ENCODE peak calls at places on chromosomes 13 and 19, in ten cellular contexts. H is nephron progenitor cell, Y is RWPE1, D is Caco-2, J is cardiac muscle cell, V is choroid plexus epithelial cell, U is kidney epithelial cell, B is Calu3, E is upper lobe of right lung, I is mucosa of descending colon. R is an unnamed sample.

GRCh38 chr19:1366899-1367870 is 16.5 kb upstream of the NDUFS7 start:
- DNase-seq in Y (no peak), B (no peak), E (no peak), D (no peak), J (no peak), I (no peak), U (no peak), V (no peak), H (no peak), R (no peak)

GRCh38 chr13:83753912-83754624 is 128.2 kb downstream of the SLITRK1 start:
- DNase-seq in Y (no peak), E (no peak), I (no peak), D (no peak), V (peak; percentile 22), J (no peak), U (no peak), B (no peak), H (no peak), R (no peak)

GRCh38 chr13:107886118-107886517 is 329.2 kb downstream of the LIG4 start:
- DNase-seq in D (no peak), I (no peak), U (no peak), Y (no peak), B (no peak), H (no peak), V (no peak), J (no peak), E (no peak), R (no peak)

GRCh38 chr13:32314968-32315254 is 252 bp downstream of the ZAR1L start:
- DNase-seq in V (peak; percentile 81), D (peak; percentile 68), J (peak; percentile 19), Y (peak; percentile 24), B (no peak), H (no peak), E (no peak), U (no peak), I (no peak), R (no peak)

GRCh38 chr19:55197531-55197930 is 11.8 kb downstream of the PTPRH start:
- DNase-seq in Y (no peak), D (no peak), U (no peak), I (no peak), J (no peak), V (peak; percentile 46), E (no peak), B (no peak), H (no peak), R (no peak)

GRCh38 chr19:1132625-1133383 is 29.0 kb downstream of the GPX4 start:
- DNase-seq in D (no peak), H (no peak), B (no peak), V (no peak), J (no peak), Y (no peak), E (no peak), I (peak; percentile 56), U (no peak), R (no peak)

GRCh38 chr19:52778811-52779210 is 7.8 kb downstream of the ZNF600 start:
- DNase-seq in B (no peak), J (no peak), V (peak; percentile 22), I (no peak), Y (no peak), E (no peak), D (no peak), H (no peak), U (no peak), R (no peak)

GRCh38 chr13:49098198-49098597 is 121.9 kb upstream of the MLNR start:
- DNase-seq in J (no peak), Y (peak; percentile 61), I (no peak), E (no peak), D (no peak), H (no peak), V (peak; percentile 95), B (peak; percentile 37), U (peak; percentile 63), R (no peak)

GRCh38 chr13:39051157-39051556 is 12.9 kb downstream of the NHLRC3 start:
- DNase-seq in B (no peak), E (no peak), D (no peak), H (no peak), U (peak; percentile 9), J (peak; percentile 64), Y (peak; percentile 12), I (no peak), V (peak; percentile 73), R (no peak)

GRCh38 chr13:58953638-58954037 is 1210.1 kb downstream of the DIAPH3 start:
- DNase-seq in V (peak; percentile 26), Y (no peak), B (no peak), J (no peak), D (no peak), I (no peak), H (no peak), E (no peak), U (no peak), R (no peak)

GRCh38 chr13:29756506-29756905 is 93.9 kb downstream of the UBL3 start:
- DNase-seq in D (no peak), V (peak; percentile 47), B (no peak), Y (no peak), H (no peak), J (no peak), I (no peak), U (no peak), E (no peak), R (no peak)

GRCh38 chr19:56476671-56477428 is at the start of gene ZNF667:
- DNase-seq in B (no peak), Y (no peak), U (peak; percentile 55), D (no peak), J (peak; percentile 24), I (peak; percentile 22), E (no peak), V (peak; percentile 38), H (no peak), R (no peak)

GRCh38 chr19:52665047-52665446 is 26.9 kb upstream of the ZNF83 start:
- DNase-seq in Y (no peak), J (no peak), D (no peak), B (no peak), H (no peak), I (no peak), U (no peak), V (no peak), E (no peak), R (no peak)

DNA sequence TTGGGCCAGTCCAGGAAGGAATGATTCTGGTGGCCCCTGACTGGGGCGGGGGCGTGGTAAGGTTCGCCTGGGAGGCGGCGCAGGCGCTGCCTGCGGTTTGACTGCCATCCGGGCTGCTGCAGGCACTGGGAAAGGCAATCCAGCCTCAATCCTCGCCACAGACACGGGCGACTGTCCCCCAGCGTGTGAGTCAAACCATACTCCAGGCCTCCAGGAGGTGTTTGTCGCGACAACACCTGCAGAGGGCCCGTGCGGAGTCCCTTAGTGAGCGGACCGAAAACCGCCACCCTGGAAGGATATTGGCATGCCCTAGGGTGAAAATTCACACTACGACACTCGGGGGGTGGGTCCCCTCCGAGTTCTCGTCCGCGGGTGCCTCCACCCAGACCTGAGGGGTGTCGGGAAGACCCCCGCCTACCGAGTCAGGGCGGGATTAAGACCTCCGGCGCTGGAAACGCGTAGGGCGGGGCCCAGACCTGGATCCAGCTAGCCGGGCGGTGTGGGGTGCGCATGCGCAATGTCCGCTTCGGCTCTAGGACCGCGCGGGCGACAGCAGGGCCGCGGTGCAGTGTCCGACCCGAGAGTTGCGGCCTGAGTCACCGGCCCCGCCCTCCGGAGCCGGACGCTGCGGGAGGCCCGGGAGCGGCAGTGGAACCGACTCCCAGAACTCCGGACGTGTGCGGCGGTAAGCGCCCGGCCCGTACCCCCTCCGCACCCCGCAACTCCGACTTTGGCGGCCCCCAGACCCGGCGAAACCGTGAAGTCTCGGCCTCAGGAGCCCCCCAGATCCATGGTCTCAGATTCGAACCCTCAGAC is at the start of gene CAPNS1:
- DNase-seq in D (peak; percentile 99), U (peak; percentile 79), E (peak; percentile 99), Y (peak; percentile 94), H (peak; percentile 98), V (peak; percentile 97), B (peak; percentile 99), I (peak; percentile 98), J (peak; percentile 99), R (peak; percentile 99)
- TF ChIP-seq CTCF in D (peak; percentile 46), U (peak; percentile 28), E (no peak), Y (no peak), H (no peak), V (no peak), B (peak; percentile 20), I (no peak), J (peak; percentile 8), R (no peak)

DNA sequence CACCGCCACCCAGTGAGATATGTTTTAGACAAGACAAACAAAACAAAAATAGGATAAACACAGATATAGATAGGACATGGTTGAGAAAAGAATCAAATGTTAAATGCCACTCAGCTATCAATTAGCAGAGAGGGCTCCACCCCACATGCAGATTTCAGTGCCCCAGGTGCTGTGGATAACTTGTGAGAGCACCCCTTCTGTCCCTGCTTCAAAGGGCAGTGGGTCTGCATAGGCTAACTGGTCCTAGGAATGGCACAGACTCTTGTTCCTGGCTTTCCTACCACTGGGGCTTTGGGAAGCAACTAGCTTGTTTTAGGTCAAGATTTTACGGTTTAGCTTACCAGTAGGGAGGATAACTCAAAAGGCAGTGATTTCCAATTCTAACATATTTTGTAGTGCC is 460.3 kb downstream of the TSHZ3 start:
- DNase-seq in U (no peak), J (no peak), V (no peak), E (no peak), Y (no peak), I (no peak), D (no peak), H (no peak), B (no peak), R (no peak)
- TF ChIP-seq CTCF in U (no peak), J (no peak), V (no peak), E (no peak), Y (no peak), I (no peak), D (no peak), H (no peak), B (no peak), R (no peak)

DNA sequence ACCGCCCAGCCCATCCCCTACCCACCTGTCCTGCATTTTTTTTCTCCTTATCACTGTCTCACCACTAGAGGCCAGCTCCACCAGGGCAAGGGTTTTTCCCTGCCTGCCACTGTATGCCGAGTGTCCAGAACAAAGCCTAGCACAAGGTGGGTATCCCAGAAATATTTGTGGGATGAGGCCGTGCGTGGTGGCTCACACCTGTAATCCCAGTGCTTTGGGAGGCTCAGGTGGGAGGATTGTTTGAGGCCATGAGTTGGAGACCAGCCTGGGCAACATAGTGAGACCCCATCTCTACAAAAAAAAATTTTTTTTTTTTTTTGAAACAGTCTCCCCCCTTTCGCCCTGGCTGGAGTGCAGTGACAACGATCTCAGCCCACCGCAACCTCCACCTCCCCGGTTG is 2.9 kb upstream of the MRI1 start:
- DNase-seq in H (no peak), J (no peak), E (no peak), D (no peak), Y (no peak), V (no peak), U (no peak), B (no peak), I (no peak), R (no peak)
- TF ChIP-seq CTCF in H (no peak), J (no peak), E (no peak), D (no peak), Y (no peak), V (peak; percentile 15), U (peak; percentile 13), B (no peak), I (no peak), R (no peak)

DNA sequence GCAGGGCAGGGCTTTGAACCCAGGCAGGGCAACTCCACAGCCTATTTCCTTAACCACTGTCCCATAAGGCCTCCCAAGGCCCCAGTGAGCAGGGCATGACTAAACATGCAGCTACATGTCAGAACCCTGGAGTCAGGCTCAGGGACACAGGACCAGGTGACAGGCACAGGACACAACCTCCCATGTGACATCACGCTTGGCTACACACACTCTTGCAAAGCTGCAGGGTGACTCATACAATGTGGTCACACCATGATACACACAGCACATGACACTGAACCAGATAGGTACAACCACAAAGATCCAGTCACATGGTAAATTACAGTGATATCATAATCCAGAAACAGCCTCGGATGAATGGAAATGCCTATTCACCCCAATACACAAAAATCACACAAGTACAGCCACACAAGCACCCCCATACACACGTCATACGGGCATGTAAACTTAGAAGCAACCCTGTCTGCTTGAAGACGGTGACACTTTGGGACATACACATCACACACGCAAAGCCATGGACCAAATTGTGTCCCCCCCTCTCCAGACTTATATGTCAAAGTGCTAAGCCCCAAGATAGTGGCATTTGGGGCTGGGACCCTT is 14.5 kb downstream of the KLK4 start:
- DNase-seq in E (no peak), Y (peak; percentile 5), U (peak; percentile 82), J (no peak), I (no peak), B (peak; percentile 78), V (peak; percentile 43), D (no peak), H (no peak), R (no peak)
- TF ChIP-seq CTCF in E (no peak), Y (no peak), U (no peak), J (no peak), I (no peak), B (no peak), V (no peak), D (no peak), H (no peak), R (no peak)

R was measured in glutamatergic neuron.